ENCODE peak calls at places on chromosomes 16 and 17, in seven cellular contexts. E is HCT116, J is neural progenitor cell, U is OCI-LY7, O is GM23338, C is GM23248, B is hepatocyte. Y is an unnamed sample. For H3K79me2, the result is how much of the 10 kb centered on the place peaks cover.

GRCh38 chr17:31424944-31425582 is 33.6 kb downstream of the RAB11FIP4 start:
- DNase-seq in E (no peak), J (peak), U (no peak), O (peak), C (no peak), B (peak), Y (no peak)

GRCh38 chr17:7041607-7042506 is 2.0 kb downstream of the SLC16A11 start:
- DNase-seq in E (no peak), J (peak), U (no peak), O (peak), C (no peak), B (peak), Y (no peak)

GRCh38 chr16:71746442-71747046 is 22.0 kb upstream of the PHLPP2 start:
- DNase-seq in E (peak), J (peak), U (peak), O (peak), C (peak), B (peak), Y (peak)

GRCh38 chr17:71985111-71986039 is 135.4 kb upstream of the SOX9 start:
- DNase-seq in E (no peak), J (no peak), U (no peak), O (no peak), C (no peak), B (no peak), Y (peak)

GRCh38 chr17:55237268-55237667 is 27.5 kb upstream of the HLF start:
- DNase-seq in E (no peak), J (no peak), U (peak), O (no peak), C (peak), B (no peak), Y (no peak)

GRCh38 chr16:82832861-82833260 is 206.1 kb downstream of the CDH13 start:
- DNase-seq in E (no peak), J (no peak), U (no peak), O (no peak), C (peak), B (no peak), Y (no peak)

GRCh38 chr17:49715221-49715620 is 7.5 kb upstream of the SLC35B1 start:
- DNase-seq in E (no peak), J (no peak), U (no peak), O (no peak), C (no peak), B (no peak), Y (no peak)

GRCh38 chr16:19912445-19913305 is 28.0 kb upstream of the GPRC5B start:
- DNase-seq in E (peak), J (no peak), U (no peak), O (no peak), C (peak), B (no peak), Y (peak)

GRCh38 chr17:63550816-63551639 is 751 bp downstream of the DCAF7 start:
- DNase-seq in E (no peak), J (peak), U (peak), O (peak), C (peak), B (peak), Y (peak)

GRCh38 chr16:57658878-57659674 is 9.0 kb upstream of the ADGRG3 start:
- DNase-seq in E (no peak), J (no peak), U (no peak), O (no peak), C (no peak), B (no peak), Y (no peak)

GRCh38 chr17:28547623-28548416 is 4.6 kb downstream of the UNC119 start:
- DNase-seq in E (peak), J (peak), U (peak), O (peak), C (peak), B (peak), Y (peak)

GRCh38 chr17:57550671-57551315 is 194.3 kb downstream of the CCDC182 start:
- DNase-seq in E (no peak), J (no peak), U (peak), O (no peak), C (no peak), B (no peak), Y (no peak)
- H3K79me2 ChIP-seq in E (under half), J (half or more), U (under half), O (under half), C (under half), B (half or more), Y (under half)

GRCh38 chr17:17670701-17671319 is 10.4 kb upstream of the RAI1 start:
- DNase-seq in E (no peak), J (no peak), U (no peak), O (no peak), C (no peak), B (no peak), Y (no peak)

GRCh38 chr17:17671369-17672119 is 9.7 kb upstream of the RAI1 start:
- DNase-seq in E (no peak), J (no peak), U (no peak), O (no peak), C (no peak), B (no peak), Y (no peak)

GRCh38 chr17:17669851-17670232 is 11.4 kb upstream of the RAI1 start:
- DNase-seq in E (no peak), J (no peak), U (no peak), O (no peak), C (no peak), B (no peak), Y (no peak)

GRCh38 chr17:17675416-17675815 is 5.8 kb upstream of the RAI1 start:
- DNase-seq in E (no peak), J (no peak), U (no peak), O (no peak), C (no peak), B (no peak), Y (no peak)

GRCh38 chr17:17672453-17673368 is 8.5 kb upstream of the RAI1 start:
- DNase-seq in E (no peak), J (no peak), U (peak), O (no peak), C (no peak), B (no peak), Y (peak)
- TF ChIP-seq EZH2phosphoT487 in E (no peak), J (no peak), U (no peak), O (no peak), C (no peak), B (no peak), Y (no peak)

DNA sequence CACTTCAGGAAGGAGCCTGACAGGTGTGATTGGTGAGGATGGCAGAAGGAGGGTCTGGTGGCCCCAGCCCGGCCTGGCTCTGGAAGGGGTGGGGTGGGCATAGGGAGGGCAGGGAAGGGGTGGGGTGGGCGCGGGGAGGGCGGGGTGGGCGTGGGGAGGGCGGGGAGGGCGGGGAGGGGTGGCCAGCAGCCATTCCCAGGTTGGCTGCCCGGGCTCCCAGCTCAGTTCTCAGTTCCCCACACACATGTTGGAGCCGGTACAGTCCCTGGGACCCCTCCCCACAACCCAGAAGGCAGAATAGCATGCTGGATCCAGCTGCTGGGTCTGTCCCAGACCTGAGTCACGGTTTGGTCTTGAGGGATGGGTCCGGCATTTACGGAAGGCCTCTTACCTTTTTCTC is 6.2 kb downstream of the MRPL28 start:
- DNase-seq in E (no peak), J (no peak), U (no peak), O (no peak), C (no peak), B (no peak), Y (no peak)
- H3K4me2 ChIP-seq in E (no peak), J (no peak), U (no peak), O (no peak), C (no peak), B (no peak), Y (no peak)

GRCh38 chr17:47177261-47177660 is 11.8 kb downstream of the CDC27 start:
- DNase-seq in E (no peak), J (no peak), U (no peak), O (no peak), C (no peak), B (no peak), Y (no peak)
- H3K79me2 ChIP-seq in E (half or more), J (half or more), U (half or more), O (half or more), C (half or more), B (half or more), Y (half or more)